ENCODE peak calls at places on chromosomes 11 and 22, in nine cellular contexts. Y is neural progenitor cell, V is IMR-90, W is ovary, Q is astrocyte of the cerebellum, O is bronchial epithelial cell, X is fibroblast of mammary gland, M is fibroblast of pulmonary artery, I is lung. K is an unnamed sample.

GRCh38 chr22:43110927-43111623 is 525 bp downstream of the BIK start:
- DNase-seq in O (no peak), M (no peak), Y (peak; percentile 58), Q (no peak), X (no peak), I (peak; percentile 41), V (no peak), W (peak; percentile 50), K (no peak)

GRCh38 chr22:25172153-25172552 is 27.5 kb upstream of the CRYBB3 start:
- DNase-seq in V (no peak), O (peak; percentile 13), M (no peak), Q (no peak), I (no peak), Y (no peak), X (no peak), W (no peak), K (no peak)

GRCh38 chr11:128776434-128777284 is 82.8 kb downstream of the FLI1 start:
- DNase-seq in V (peak; percentile 33), Q (no peak), X (peak; percentile 34), Y (peak; percentile 78), W (peak; percentile 58), M (peak; percentile 42), O (no peak), I (no peak), K (no peak)

GRCh38 chr11:60855726-60856633 is at the start of gene PTGDR2:
- DNase-seq in W (no peak), Q (no peak), O (no peak), M (no peak), V (no peak), I (no peak), Y (no peak), X (no peak), K (no peak)

GRCh38 chr22:22239311-22239939 is 5.2 kb upstream of the VPREB1 start:
- DNase-seq in W (no peak), I (no peak), Y (no peak), O (no peak), M (no peak), V (no peak), X (no peak), Q (no peak), K (no peak)

GRCh38 chr11:121996574-121996973 is 119.4 kb downstream of the BLID start:
- DNase-seq in X (peak; percentile 21), M (no peak), I (no peak), W (no peak), O (no peak), Y (no peak), V (no peak), Q (no peak), K (no peak)

GRCh38 chr11:12361650-12362049 is 15.7 kb upstream of the PARVA start:
- DNase-seq in W (no peak), O (no peak), V (peak; percentile 22), X (no peak), M (no peak), I (no peak), Y (no peak), Q (no peak), K (no peak)

GRCh38 chr11:18106688-18107087 is 806 bp upstream of the SAAL1 start:
- DNase-seq in O (peak; percentile 50), M (no peak), Y (no peak), V (peak; percentile 65), X (peak; percentile 64), I (no peak), W (no peak), Q (no peak), K (no peak)

GRCh38 chr11:44589301-44589700 is 23.8 kb downstream of the CD82 start:
- DNase-seq in X (peak; percentile 79), I (no peak), W (no peak), Y (no peak), V (peak; percentile 97), M (peak; percentile 29), Q (peak; percentile 9), O (no peak), K (no peak)

GRCh38 chr11:59138643-59139042 is 4.0 kb upstream of the FAM111A start:
- DNase-seq in Y (no peak), W (no peak), O (no peak), M (no peak), V (no peak), Q (no peak), X (no peak), I (no peak), K (no peak)

GRCh38 chr22:28883917-28884753 is 763 bp downstream of the ZNRF3 start:
- DNase-seq in V (peak; percentile 44), Q (no peak), W (peak; percentile 71), I (no peak), X (no peak), O (no peak), M (peak; percentile 52), Y (peak; percentile 74), K (no peak)

GRCh38 chr11:114170226-114170625 is 110.7 kb downstream of the ZBTB16 start:
- DNase-seq in Q (no peak), W (no peak), X (no peak), I (no peak), O (no peak), V (no peak), M (no peak), Y (peak; percentile 74), K (no peak)

GRCh38 chr22:49976439-49977175 is 16.0 kb downstream of the PIM3 start:
- DNase-seq in I (no peak), Y (no peak), W (no peak), V (no peak), X (no peak), O (no peak), M (no peak), Q (no peak), K (no peak)

GRCh38 chr11:131819845-131820244 is 449.4 kb downstream of the NTM start:
- DNase-seq in I (no peak), X (no peak), O (no peak), V (no peak), Q (no peak), Y (no peak), M (no peak), W (no peak), K (no peak)

GRCh38 chr11:35267504-35267903 is 128.5 kb downstream of the CD44 start:
- DNase-seq in I (no peak), O (no peak), M (peak; percentile 49), X (peak; percentile 87), Q (peak; percentile 79), W (no peak), V (peak; percentile 91), Y (no peak), K (no peak)

GRCh38 chr11:125201525-125202121 is 37.1 kb downstream of the PKNOX2 start:
- DNase-seq in O (peak; percentile 27), W (peak; percentile 57), X (no peak), I (no peak), M (peak; percentile 27), Y (peak; percentile 81), Q (peak; percentile 18), V (peak; percentile 7), K (no peak)

GRCh38 chr22:44707752-44708151 is 5.7 kb downstream of the PRR5 start:
- DNase-seq in W (no peak), O (peak; percentile 74), Q (no peak), Y (no peak), V (peak; percentile 70), M (no peak), I (no peak), X (peak; percentile 35), K (peak; percentile 25)

GRCh38 chr22:48560836-48561235 is 1266.8 kb downstream of the BRD1 start:
- DNase-seq in V (no peak), O (no peak), M (no peak), Q (no peak), W (no peak), I (no peak), X (no peak), Y (no peak), K (no peak)

GRCh38 chr11:122355968-122356367 is 240.0 kb upstream of the BLID start:
- DNase-seq in M (no peak), I (no peak), V (no peak), Q (no peak), O (no peak), Y (no peak), W (no peak), X (no peak), K (no peak)

GRCh38 chr22:45475876-45476514 is 26.7 kb upstream of the FBLN1 start:
- DNase-seq in Q (no peak), X (no peak), V (no peak), Y (no peak), W (peak; percentile 40), M (no peak), I (no peak), O (no peak), K (no peak)

GRCh38 chr11:4084406-4084805 is 10.2 kb upstream of the RRM1 start:
- DNase-seq in M (no peak), X (no peak), W (no peak), O (no peak), Q (no peak), I (no peak), V (no peak), Y (peak; percentile 45), K (no peak)
- TF ChIP-seq CTCF in M (no peak), X (no peak), W (no peak), O (no peak), Q (no peak), I (no peak), V (no peak), Y (no peak), K (no peak)

DNA sequence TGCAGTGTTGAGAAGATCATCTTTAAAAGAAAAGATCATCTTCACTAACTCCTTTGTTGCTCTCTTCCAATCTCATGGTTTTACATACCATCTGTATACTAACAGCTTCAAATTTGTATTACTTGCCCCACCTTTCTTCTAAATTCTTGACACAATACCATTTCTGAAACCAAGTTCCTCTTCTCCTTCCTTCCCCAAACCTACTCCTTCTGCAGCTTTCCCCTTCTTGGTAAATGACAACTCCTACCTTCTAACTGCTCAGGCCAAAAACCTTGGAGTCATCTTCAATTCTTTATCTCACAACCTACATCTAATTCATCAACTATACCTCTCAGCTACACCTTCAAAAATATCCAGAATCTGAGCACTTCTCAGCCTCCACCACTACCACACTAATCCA is 9.3 kb downstream of the PRCP start:
- DNase-seq in V (no peak), X (no peak), I (no peak), W (no peak), Y (no peak), M (no peak), Q (no peak), O (no peak), K (no peak)
- H3K4me3 ChIP-seq in V (no peak overlapping the region), X (no peak overlapping the region), I (no peak overlapping the region), W (no peak overlapping the region), Y (no peak overlapping the region), M (no peak overlapping the region), Q (no peak overlapping the region), O (no peak overlapping the region), K (no peak overlapping the region)

GRCh38 chr22:39215070-39215396 is 29.7 kb downstream of the PDGFB start:
- DNase-seq in X (no peak), O (no peak), M (no peak), V (no peak), W (peak; percentile 4), Q (no peak), I (no peak), Y (no peak), K (no peak)
- TF ChIP-seq CTCF in X (no peak), O (no peak), M (no peak), V (no peak), W (no peak), Q (no peak), I (no peak), Y (no peak), K (no peak)

DNA sequence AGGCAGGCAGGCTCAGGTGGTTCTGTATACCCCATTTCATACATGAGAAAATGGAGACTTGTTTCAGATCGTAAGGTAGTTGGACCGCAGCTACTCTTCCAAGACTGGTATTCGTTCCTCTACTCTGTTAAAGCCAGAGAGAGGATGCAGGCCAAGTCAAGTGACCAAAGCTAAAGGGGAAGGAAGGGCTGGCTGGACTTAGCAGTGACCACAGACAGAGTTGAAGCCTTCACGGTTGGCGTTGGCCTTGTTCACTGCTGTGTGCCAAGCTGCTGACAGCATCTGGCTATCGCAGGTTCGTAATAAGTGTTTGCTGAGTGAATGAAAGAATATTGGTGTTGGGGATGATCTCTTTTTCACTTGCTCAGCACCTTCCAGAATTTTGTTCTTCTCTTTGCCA is 64.2 kb downstream of the PTPRJ start:
- DNase-seq in Y (no peak), Q (no peak), X (no peak), I (peak; percentile 46), W (no peak), O (no peak), M (no peak), V (no peak), K (no peak)
- H3K4me3 ChIP-seq in Y (no peak overlapping the region), Q (no peak overlapping the region), X (no peak overlapping the region), I (no peak overlapping the region), W (no peak overlapping the region), O (no peak overlapping the region), M (no peak overlapping the region), V (no peak overlapping the region), K (no peak overlapping the region)

K was measured in AG09309.